ENCODE peak calls at places on chromosomes 5 and 9, in four cellular contexts. One of them, this sample, is unnamed.
A peak's percentile ranks its signal among the peaks of the same experiment; 100 is the strongest.

GRCh38 chr9:121447341-121447834 is 52.3 kb downstream of the GGTA1 start:
- DNase-seq in fibroblast of gingiva: peak; percentile 14
- DNase-seq in gastrocnemius medialis: no peak
- DNase-seq in AG09319: peak; percentile 31
- DNase-seq in this sample: peak; percentile 22

GRCh38 chr9:72365525-72366256 is 683 bp upstream of the ZFAND5 start:
- DNase-seq in fibroblast of gingiva: peak; percentile 96
- DNase-seq in gastrocnemius medialis: peak; percentile 92
- DNase-seq in AG09319: peak; percentile 79
- DNase-seq in this sample: peak; percentile 86

GRCh38 chr9:10678790-10679189 is 66.0 kb upstream of the PTPRD start:
- DNase-seq in fibroblast of gingiva: no peak
- DNase-seq in gastrocnemius medialis: no peak
- DNase-seq in AG09319: no peak
- DNase-seq in this sample: no peak

GRCh38 chr9:93290495-93291434 is 106.8 kb downstream of the WNK2 start:
- DNase-seq in fibroblast of gingiva: no peak
- DNase-seq in gastrocnemius medialis: no peak
- DNase-seq in AG09319: no peak
- DNase-seq in this sample: peak; percentile 50

GRCh38 chr5:126927424-126927823 is 102.9 kb downstream of the MARCHF3 start:
- DNase-seq in fibroblast of gingiva: no peak
- DNase-seq in gastrocnemius medialis: no peak
- DNase-seq in AG09319: no peak
- DNase-seq in this sample: no peak

GRCh38 chr5:172860520-172861443 is 26.7 kb downstream of the ERGIC1 start:
- DNase-seq in fibroblast of gingiva: peak; percentile 91
- DNase-seq in gastrocnemius medialis: peak; percentile 99
- DNase-seq in AG09319: no peak
- DNase-seq in this sample: no peak

GRCh38 chr5:94916619-94917018 is 298.1 kb downstream of the SLF1 start:
- DNase-seq in fibroblast of gingiva: no peak
- DNase-seq in gastrocnemius medialis: no peak
- DNase-seq in AG09319: no peak
- DNase-seq in this sample: no peak

GRCh38 chr5:121691478-121691877 is 160.2 kb upstream of the FTMT start:
- DNase-seq in fibroblast of gingiva: peak; percentile 6
- DNase-seq in gastrocnemius medialis: no peak
- DNase-seq in AG09319: no peak
- DNase-seq in this sample: no peak

GRCh38 chr5:14270212-14270702 is 127.1 kb downstream of the TRIO start:
- DNase-seq in fibroblast of gingiva: peak; percentile 68
- DNase-seq in gastrocnemius medialis: peak; percentile 81
- DNase-seq in AG09319: no peak
- DNase-seq in this sample: peak; percentile 93

This sample was measured in islet precursor cell.